ENCODE peak calls at places on chromosomes 13 and 19, in eight cellular contexts. V is pancreas, M is ovary, Q is psoas muscle, L is transverse colon, T is A673, Y is left ventricle myocardium inferior, B is colonic mucosa. R is an unnamed sample. For H3K4me1, the result is how much of the 10 kb centered on the place peaks cover.

GRCh38 chr13:54357284-54357933 is 1328.8 kb downstream of the OLFM4 start:
- DNase-seq in V (no peak), M (no peak), Q (no peak), L (no peak), T (no peak), Y (no peak), B (no peak), R (no peak)

GRCh38 chr13:48302920-48303330 is 626 bp upstream of the RB1 start:
- DNase-seq in V (no peak), M (no peak), Q (no peak), L (no peak), T (no peak), Y (no peak), B (no peak), R (no peak)

GRCh38 chr13:49454388-49455015 is 10.4 kb downstream of the SETDB2 start:
- DNase-seq in V (no peak), M (no peak), Q (no peak), L (no peak), T (no peak), Y (no peak), B (no peak), R (no peak)

GRCh38 chr19:28932446-28932845 is 280.5 kb downstream of the UQCRFS1 start:
- DNase-seq in V (no peak), M (no peak), Q (no peak), L (no peak), T (no peak), Y (no peak), B (no peak), R (no peak)

GRCh38 chr13:67390462-67391093 is 160.4 kb upstream of the PCDH9 start:
- DNase-seq in V (no peak), M (no peak), Q (no peak), L (no peak), T (no peak), Y (no peak), B (no peak), R (no peak)

GRCh38 chr19:49343127-49343526 is 7.9 kb downstream of the CD37 start:
- DNase-seq in V (peak), M (peak), Q (no peak), L (peak), T (no peak), Y (no peak), B (no peak), R (no peak)

GRCh38 chr13:100428966-100429365 is 159.6 kb downstream of the GGACT start:
- DNase-seq in V (no peak), M (no peak), Q (no peak), L (no peak), T (no peak), Y (no peak), B (no peak), R (no peak)

GRCh38 chr19:56508282-56508778 is 675 bp downstream of the ZNF471 start:
- DNase-seq in V (no peak), M (no peak), Q (peak), L (no peak), T (no peak), Y (no peak), B (no peak), R (no peak)

GRCh38 chr13:44296856-44297255 is 76.8 kb upstream of the SERP2 start:
- DNase-seq in V (no peak), M (no peak), Q (no peak), L (no peak), T (no peak), Y (no peak), B (no peak), R (no peak)

GRCh38 chr19:19711306-19711933 is 21.5 kb downstream of the ZNF14 start:
- DNase-seq in V (no peak), M (no peak), Q (no peak), L (no peak), T (no peak), Y (no peak), B (no peak), R (no peak)

GRCh38 chr13:43567608-43568007 is 219.2 kb downstream of the ENOX1 start:
- DNase-seq in V (no peak), M (no peak), Q (no peak), L (no peak), T (no peak), Y (no peak), B (no peak), R (no peak)

GRCh38 chr19:12872255-12872654 is 9.0 kb downstream of the DNASE2 start:
- DNase-seq in V (no peak), M (no peak), Q (no peak), L (no peak), T (no peak), Y (no peak), B (no peak), R (no peak)

GRCh38 chr13:39930544-39931444 is 275.3 kb downstream of the COG6 start:
- DNase-seq in V (no peak), M (no peak), Q (no peak), L (no peak), T (no peak), Y (no peak), B (no peak), R (no peak)

GRCh38 chr13:19845758-19846157 is 17.7 kb downstream of the ZMYM5 start:
- DNase-seq in V (no peak), M (no peak), Q (no peak), L (no peak), T (peak), Y (no peak), B (peak), R (no peak)

GRCh38 chr19:46373573-46374359 is 26.9 kb downstream of the PPP5C start:
- DNase-seq in V (peak), M (peak), Q (peak), L (peak), T (peak), Y (peak), B (peak), R (peak)

GRCh38 chr13:46207828-46208227 is 3.9 kb upstream of the LRRC63 start:
- DNase-seq in V (no peak), M (no peak), Q (no peak), L (no peak), T (no peak), Y (no peak), B (no peak), R (no peak)

GRCh38 chr13:31982540-31982939 is 49.0 kb upstream of the FRY start:
- DNase-seq in V (peak), M (no peak), Q (peak), L (peak), T (peak), Y (peak), B (peak), R (peak)

DNA sequence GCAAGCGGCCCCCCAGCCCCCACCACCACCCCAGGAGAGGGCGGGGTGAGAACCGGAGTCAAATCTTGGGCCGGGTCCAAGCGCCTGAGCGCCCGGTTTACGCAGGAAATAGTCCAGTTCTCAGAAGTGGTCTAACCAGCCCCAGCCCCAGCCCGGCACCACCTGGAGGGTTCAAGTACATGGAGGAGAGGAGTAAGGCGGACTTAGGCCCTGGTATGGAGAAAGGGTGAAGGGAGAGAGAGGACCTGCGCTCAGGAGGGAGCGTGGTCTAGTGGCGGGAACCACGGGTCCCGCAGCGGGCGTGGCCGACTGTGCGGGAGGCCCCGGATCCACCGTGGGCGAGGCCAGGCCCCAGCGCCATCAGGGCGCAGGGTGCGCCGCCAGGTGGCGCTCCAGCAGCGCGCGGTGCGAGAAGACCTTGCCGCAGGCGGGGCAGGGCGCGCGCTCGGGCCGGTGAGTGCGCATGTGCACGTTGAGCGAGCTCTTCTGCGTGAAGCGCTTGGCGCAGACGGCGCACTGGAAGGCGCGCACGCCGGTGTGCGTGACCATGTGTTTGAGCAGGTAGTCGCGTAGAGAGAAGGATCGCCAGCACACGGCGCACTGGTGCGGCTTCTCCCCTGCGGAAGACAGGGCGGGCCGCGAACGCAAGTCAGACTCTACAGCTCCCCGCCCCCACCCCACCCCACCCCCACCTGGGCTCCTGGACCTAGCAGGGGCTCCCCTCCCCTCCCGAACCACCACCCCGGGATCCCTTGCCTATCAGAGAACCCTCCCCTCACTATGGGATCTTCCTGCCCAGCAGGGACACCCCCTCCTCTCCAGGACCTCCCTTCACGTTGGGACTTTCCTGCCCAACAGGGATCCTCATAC is 2.1 kb upstream of the SLC27A5 start:
- DNase-seq in V (peak), M (peak), Q (peak), L (peak), T (peak), Y (peak), B (peak), R (peak)
- H3K4me1 ChIP-seq in V (under half), M (under half), Q (under half), L (under half), T (under half), Y (half or more), B (under half), R (under half)

GRCh38 chr19:17079710-17080440 is 4.3 kb downstream of the MYO9B start:
- DNase-seq in V (no peak), M (no peak), Q (peak), L (peak), T (peak), Y (peak), B (peak), R (peak)
- TF ChIP-seq CTCF in V (no peak), M (no peak), Q (peak), L (peak), T (no peak), Y (peak), B (peak), R (peak)

DNA sequence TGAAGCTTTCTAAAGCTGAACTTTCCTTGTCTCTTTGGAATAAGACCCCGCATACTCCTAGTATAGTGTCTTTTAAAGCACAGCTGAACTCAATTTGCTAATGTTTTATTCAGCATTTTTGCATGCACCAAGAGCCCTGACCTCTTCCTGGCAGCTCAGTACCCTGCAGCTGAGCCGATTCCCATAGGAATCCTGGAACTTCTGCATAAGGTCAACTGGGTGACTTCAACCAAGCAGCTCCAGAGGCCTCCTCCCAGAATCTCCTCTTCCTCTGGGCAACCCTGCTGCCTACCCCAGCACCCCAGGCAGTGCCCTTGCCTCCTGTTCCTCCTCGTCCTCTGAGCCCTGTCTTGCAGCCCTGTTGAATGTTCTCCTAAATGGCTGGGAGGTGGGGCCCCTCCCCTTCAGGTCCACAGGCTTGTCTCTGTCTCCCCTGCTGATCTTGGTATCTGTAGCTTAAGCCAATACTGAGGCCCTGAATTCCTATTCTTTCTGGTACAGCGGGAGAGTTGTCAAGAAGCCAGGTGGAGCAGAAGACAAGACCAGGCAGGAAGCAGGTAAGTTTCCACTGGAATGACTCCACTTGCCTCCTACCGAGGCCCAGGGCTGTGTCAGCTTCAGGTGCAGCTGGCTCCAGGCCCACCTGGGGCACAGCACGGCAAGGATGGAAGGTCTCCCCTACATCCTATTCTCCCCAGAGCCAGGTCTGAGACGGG is 23.6 kb upstream of the CCDC124 start:
- DNase-seq in V (no peak), M (no peak), Q (no peak), L (no peak), T (no peak), Y (no peak), B (no peak), R (no peak)
- H3K4me1 ChIP-seq in V (under half), M (under half), Q (under half), L (under half), T (under half), Y (under half), B (under half), R (under half)

GRCh38 chr19:57578487-57579205 is at the start of gene ZNF416:
- DNase-seq in V (peak), M (peak), Q (peak), L (peak), T (peak), Y (peak), B (peak), R (peak)
- TF ChIP-seq CTCF in V (no peak), M (no peak), Q (peak), L (peak), T (peak), Y (peak), B (no peak), R (no peak)

GRCh38 chr19:2077398-2077797 is 18.7 kb downstream of the MOB3A start:
- DNase-seq in V (no peak), M (no peak), Q (no peak), L (no peak), T (no peak), Y (no peak), B (no peak), R (no peak)
- H3K4me1 ChIP-seq in V (under half), M (under half), Q (under half), L (under half), T (under half), Y (under half), B (under half), R (under half)

DNA sequence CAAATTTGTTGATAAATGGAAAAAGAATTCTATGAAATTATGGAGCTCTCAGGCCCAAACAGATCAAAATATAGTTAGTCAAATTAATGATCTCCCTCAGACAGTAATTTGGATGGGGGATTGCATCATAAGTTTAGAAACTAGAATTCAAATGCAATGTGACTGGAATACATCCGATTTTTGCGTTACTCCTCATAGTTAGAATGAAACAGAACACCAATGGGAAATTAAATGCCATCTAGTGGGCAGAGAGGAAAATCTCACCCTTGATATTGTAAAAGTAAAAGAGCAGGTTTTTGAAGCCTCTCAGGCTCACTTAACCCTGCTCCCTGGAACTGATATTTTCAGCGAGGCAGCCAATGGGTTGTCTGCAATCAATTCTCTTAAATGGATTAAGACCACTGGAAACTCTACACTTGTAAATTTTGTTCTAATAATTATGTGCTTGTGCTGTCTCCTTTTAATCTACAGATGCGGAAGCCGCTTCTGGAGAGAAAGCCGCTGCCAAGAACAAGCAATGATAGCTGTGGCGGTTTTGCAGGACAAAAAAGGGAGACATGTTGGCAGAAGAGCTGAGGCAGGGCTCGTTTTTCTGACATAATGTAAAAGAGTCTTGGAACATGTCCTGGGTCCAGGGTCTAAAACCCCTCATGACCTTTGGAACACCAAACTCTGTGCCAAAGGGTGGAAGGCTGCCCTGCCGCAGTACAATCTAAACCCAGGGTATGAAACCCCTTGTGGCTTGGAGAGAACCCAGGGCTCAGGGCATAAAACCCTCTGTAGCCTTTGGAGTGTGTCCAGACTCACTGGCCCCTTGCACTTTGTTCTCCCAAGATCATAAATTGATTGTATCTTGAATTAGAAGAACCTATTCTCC is 12.9 kb downstream of the ZNF417 start:
- DNase-seq in V (no peak), M (no peak), Q (no peak), L (no peak), T (peak), Y (no peak), B (no peak), R (no peak)
- TF ChIP-seq CTCF in V (no peak), M (no peak), Q (peak), L (peak), T (peak), Y (peak), B (peak), R (peak)

DNA sequence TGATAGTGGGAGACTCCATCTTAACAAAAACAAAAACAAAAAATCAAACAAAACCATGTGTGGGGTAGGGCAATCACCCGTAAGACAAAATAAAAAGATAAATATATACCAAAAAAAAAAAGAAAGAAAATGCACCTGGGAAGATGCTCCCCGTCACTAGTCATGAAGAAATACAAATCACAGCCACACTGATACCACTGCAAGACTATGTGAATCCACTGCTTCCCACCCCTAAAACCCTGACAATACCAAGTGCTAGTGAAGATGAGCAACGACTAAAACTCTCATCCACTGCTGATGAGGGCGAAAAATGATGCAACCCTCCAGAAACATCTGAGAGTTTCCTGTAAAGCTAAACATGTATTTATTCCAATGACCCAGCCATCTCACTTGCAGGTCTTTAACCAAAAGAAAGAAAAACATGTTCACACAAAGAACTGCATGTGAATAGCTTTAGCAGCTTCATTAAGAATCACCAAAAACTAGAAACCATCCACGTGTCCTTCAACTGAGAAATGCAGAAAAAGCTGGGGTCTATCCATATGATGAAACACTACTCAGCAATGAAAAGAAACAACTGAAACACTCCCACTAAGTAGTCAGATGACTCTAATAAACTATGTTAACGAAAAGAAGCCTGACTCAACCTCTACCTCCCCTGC is 31.7 kb downstream of the BRD4 start:
- DNase-seq in V (no peak), M (no peak), Q (no peak), L (no peak), T (peak), Y (no peak), B (no peak), R (no peak)
- H3K4me1 ChIP-seq in V (under half), M (under half), Q (half or more), L (under half), T (half or more), Y (half or more), B (under half), R (half or more)

GRCh38 chr13:98352226-98352625 is 175.2 kb upstream of the RNF113B start:
- DNase-seq in V (no peak), M (no peak), Q (no peak), L (no peak), T (no peak), Y (no peak), B (no peak), R (no peak)

GRCh38 chr13:98350746-98351330 is 173.8 kb upstream of the RNF113B start:
- DNase-seq in V (no peak), M (no peak), Q (no peak), L (no peak), T (no peak), Y (no peak), B (peak), R (no peak)

GRCh38 chr13:98348476-98348875 is 171.4 kb upstream of the RNF113B start:
- DNase-seq in V (no peak), M (no peak), Q (no peak), L (no peak), T (no peak), Y (no peak), B (no peak), R (no peak)

GRCh38 chr13:98351636-98352035 is 174.6 kb upstream of the RNF113B start:
- DNase-seq in V (no peak), M (no peak), Q (no peak), L (no peak), T (no peak), Y (no peak), B (no peak), R (no peak)

GRCh38 chr13:98349731-98350305 is 172.7 kb upstream of the RNF113B start:
- DNase-seq in V (no peak), M (no peak), Q (no peak), L (peak), T (no peak), Y (no peak), B (no peak), R (no peak)
- TF ChIP-seq CTCF in V (no peak), M (no peak), Q (peak), L (no peak), T (peak), Y (peak), B (no peak), R (no peak)